ENCODE peak calls at places on chromosomes 4 and X, in eight cellular contexts. R is right atrium auricular region, E is breast epithelium, I is transverse colon, V is heart left ventricle, H is A673, A is fibroblast of lung, Y is ascending aorta. Q is an unnamed sample.
A peak's percentile ranks its signal among the peaks of the same experiment; 100 is the strongest.

GRCh38 chrX:6778547-6779231 is 243.8 kb upstream of the VCX3A start:
- DNase-seq in R (no peak), E (no peak), I (no peak), V (no peak), H (no peak), A (no peak), Y (no peak), Q (no peak)

GRCh38 chr4:82745173-82745842 is 53.3 kb downstream of the SCD5 start:
- DNase-seq in R (no peak), E (no peak), I (no peak), V (no peak), H (no peak), A (no peak), Y (no peak), Q (no peak)

GRCh38 chr4:183492791-183493221 is 12.1 kb upstream of the ING2 start:
- DNase-seq in R (no peak), E (no peak), I (no peak), V (no peak), H (no peak), A (no peak), Y (no peak), Q (peak; percentile 80)

GRCh38 chr4:37892641-37893040 is 1.8 kb downstream of the TBC1D1 start:
- DNase-seq in R (no peak), E (no peak), I (peak; percentile 38), V (no peak), H (no peak), A (no peak), Y (no peak), Q (no peak)

GRCh38 chrX:148885203-148885602 is 384.8 kb downstream of the AFF2 start:
- DNase-seq in R (no peak), E (no peak), I (no peak), V (no peak), H (no peak), A (no peak), Y (no peak), Q (no peak)

GRCh38 chr4:165827018-165827417 is 46.0 kb upstream of the TLL1 start:
- DNase-seq in R (no peak), E (no peak), I (no peak), V (no peak), H (no peak), A (no peak), Y (no peak), Q (no peak)

GRCh38 chrX:21870494-21870893 is 14.7 kb downstream of the YY2 start:
- DNase-seq in R (no peak), E (no peak), I (no peak), V (no peak), H (no peak), A (peak; percentile 9), Y (no peak), Q (no peak)

GRCh38 chrX:24154490-24155034 is 5.0 kb downstream of the ZFX start:
- DNase-seq in R (no peak), E (no peak), I (no peak), V (no peak), H (no peak), A (no peak), Y (no peak), Q (no peak)

GRCh38 chr4:145177511-145177905 is 2.9 kb downstream of the OTUD4 start:
- DNase-seq in R (no peak), E (no peak), I (no peak), V (peak; percentile 36), H (no peak), A (peak; percentile 40), Y (no peak), Q (peak; percentile 41)

GRCh38 chr4:140112576-140112975 is 41.4 kb downstream of the MAML3 start:
- DNase-seq in R (no peak), E (no peak), I (no peak), V (no peak), H (no peak), A (no peak), Y (no peak), Q (peak; percentile 56)

GRCh38 chr4:175791221-175791620 is 20.8 kb downstream of the GPM6A start:
- DNase-seq in R (no peak), E (no peak), I (no peak), V (no peak), H (no peak), A (no peak), Y (no peak), Q (no peak)

GRCh38 chrX:110569506-110569905 is 210.9 kb downstream of the RTL9 start:
- DNase-seq in R (no peak), E (no peak), I (no peak), V (no peak), H (no peak), A (no peak), Y (no peak), Q (peak; percentile 48)

GRCh38 chrX:116204947-116205346 is 34.4 kb downstream of the AGTR2 start:
- DNase-seq in R (no peak), E (no peak), I (no peak), V (no peak), H (peak; percentile 46), A (peak; percentile 22), Y (no peak), Q (no peak)

GRCh38 chrX:44784241-44784640 is 59.6 kb upstream of the DUSP21 start:
- DNase-seq in R (no peak), E (no peak), I (no peak), V (no peak), H (peak; percentile 74), A (no peak), Y (no peak), Q (no peak)

GRCh38 chr4:186902361-186902760 is 178.7 kb upstream of the FAT1 start:
- DNase-seq in R (no peak), E (no peak), I (peak; percentile 26), V (no peak), H (no peak), A (no peak), Y (no peak), Q (peak; percentile 8)

GRCh38 chrX:6024204-6024603 is 204.5 kb downstream of the NLGN4X start:
- DNase-seq in R (no peak), E (no peak), I (no peak), V (no peak), H (no peak), A (no peak), Y (no peak), Q (peak; percentile 7)

GRCh38 chr4:108828620-108829019 is 65.8 kb upstream of the ETNPPL start:
- DNase-seq in R (no peak), E (no peak), I (no peak), V (no peak), H (no peak), A (no peak), Y (no peak), Q (peak; percentile 3)

GRCh38 chr4:78298618-78299017 is 241.5 kb downstream of the FRAS1 start:
- DNase-seq in R (no peak), E (no peak), I (no peak), V (no peak), H (no peak), A (peak; percentile 33), Y (no peak), Q (peak; percentile 59)

GRCh38 chr4:143390764-143391163 is 54.1 kb downstream of the GAB1 start:
- DNase-seq in R (no peak), E (no peak), I (peak; percentile 21), V (no peak), H (no peak), A (no peak), Y (no peak), Q (no peak)

GRCh38 chr4:143389543-143390195 is 53.0 kb downstream of the GAB1 start:
- DNase-seq in R (no peak), E (no peak), I (no peak), V (no peak), H (no peak), A (peak; percentile 55), Y (no peak), Q (peak; percentile 67)

GRCh38 chr4:143382539-143382938 is 45.9 kb downstream of the GAB1 start:
- DNase-seq in R (no peak), E (no peak), I (no peak), V (no peak), H (no peak), A (peak; percentile 35), Y (no peak), Q (no peak)

GRCh38 chr4:143384381-143384994 is 47.8 kb downstream of the GAB1 start:
- DNase-seq in R (peak; percentile 75), E (no peak), I (no peak), V (no peak), H (no peak), A (peak; percentile 84), Y (no peak), Q (peak; percentile 90)

DNA sequence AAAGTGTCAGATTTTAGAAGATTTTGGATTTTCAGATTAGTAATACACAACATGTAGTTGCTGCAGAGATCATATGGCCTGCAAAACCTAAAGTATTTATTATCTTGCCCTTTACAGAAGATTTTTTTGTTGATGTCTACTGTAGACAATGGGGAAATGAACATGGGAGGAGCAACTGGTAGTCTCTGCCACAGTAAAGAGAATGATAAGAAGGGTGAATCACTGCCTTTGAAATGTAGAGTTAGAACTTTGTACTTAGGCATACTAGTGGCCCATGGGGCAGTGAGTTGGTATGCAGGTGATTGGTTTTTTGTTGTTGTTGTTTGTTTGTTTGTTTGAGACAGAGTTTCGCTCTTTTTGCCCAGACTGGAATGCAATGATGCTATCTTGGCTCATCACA is 50.1 kb downstream of the GAB1 start:
- DNase-seq in R (no peak), E (no peak), I (no peak), V (no peak), H (no peak), A (no peak), Y (no peak), Q (peak; percentile 45)
- TF ChIP-seq CTCF in R (no peak), E (no peak), I (no peak), V (no peak), H (no peak), A (no peak), Y (no peak), Q (no peak)

GRCh38 chr4:3041192-3042142 is 32.9 kb downstream of the HTT-AS start:
- DNase-seq in R (peak; percentile 79), E (peak; percentile 69), I (peak; percentile 58), V (peak; percentile 48), H (no peak), A (peak; percentile 39), Y (peak; percentile 17), Q (peak; percentile 81)
- H3K4me3 ChIP-seq in R (peak overlapping the region; percentile 32), E (peak overlapping the region; percentile 41), I (peak overlapping the region; percentile 34), V (peak overlapping the region; percentile 62), H (no peak overlapping the region), A (peak overlapping the region; percentile 51), Y (peak overlapping the region; percentile 70), Q (peak overlapping the region; percentile 39)

DNA sequence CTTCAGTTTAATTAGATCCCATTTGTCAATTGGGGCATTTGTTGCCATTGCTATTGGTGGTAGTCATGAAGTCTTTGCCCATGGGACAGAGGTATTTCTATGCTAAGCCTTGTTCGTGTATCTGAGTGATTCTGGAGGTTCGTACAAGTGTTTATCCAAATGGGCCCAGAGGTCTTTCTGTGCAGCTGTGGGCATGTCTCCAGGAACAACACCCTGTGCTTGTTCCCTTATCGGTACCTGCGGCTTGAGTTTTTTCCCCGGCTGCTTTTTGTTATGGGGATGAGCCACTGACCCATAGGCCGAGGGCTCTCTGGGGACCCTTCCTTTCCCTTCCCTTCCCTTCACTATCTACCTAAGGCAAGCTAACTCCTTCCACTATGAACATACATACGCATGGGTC is 81.4 kb upstream of the WDR1 start:
- DNase-seq in R (no peak), E (no peak), I (no peak), V (no peak), H (no peak), A (no peak), Y (no peak), Q (no peak)
- TF ChIP-seq CTCF in R (no peak), E (no peak), I (no peak), V (no peak), H (no peak), A (no peak), Y (no peak), Q (no peak)

GRCh38 chr4:88277711-88278025 is 6.7 kb downstream of the PPM1K start:
- DNase-seq in R (no peak), E (no peak), I (no peak), V (no peak), H (no peak), A (no peak), Y (no peak), Q (no peak)
- H3K4me3 ChIP-seq in R (no peak overlapping the region), E (no peak overlapping the region), I (no peak overlapping the region), V (no peak overlapping the region), H (no peak overlapping the region), A (no peak overlapping the region), Y (no peak overlapping the region), Q (no peak overlapping the region)

Q was measured in foreskin fibroblast.